ENCODE peak calls at places on chromosomes 11 and 22, in ten cellular contexts. One of them, this sample, is unnamed.

GRCh38 chr11:124070906-124071621 is 29.9 kb upstream of the OR10G7 start:
- DNase-seq in stimulated activated naive B cell treated with anti-CD40 and anti-IgM and Interleukin-4, amounts not matched to agents 10 μg/mL and 1 μg/mL and 100 μg/mL, for 72 hours: peak
- DNase-seq in GM23338: peak
- DNase-seq in AG20443: peak
- DNase-seq in body of pancreas: peak
- DNase-seq in SW480: peak
- DNase-seq in sciatic nerve: peak
- DNase-seq in activated T-helper 1 cell treated with anti-CD3 and anti-CD28 coated beads, Interleukin-12 subunit alpha, Interleukin-12 subunit beta, Interleukin-2, Interleukin-4 antibody, amounts not matched to agents 30 ng/mL and 10 ng/mL and 1 ng/mL, durations not matched to agents 14 hours and 24 hours and 36 hours: peak
- DNase-seq in T47D: peak
- DNase-seq in stimulated activated CD4-positive, alpha-beta T cell treated with anti-CD3 and anti-CD28 coated beads, Interleukin-2, amount 100 ng/mL, for 48 hours: peak
- DNase-seq in this sample: peak

GRCh38 chr11:8018742-8019631 is 31.9 kb downstream of the EIF3F start:
- DNase-seq in stimulated activated naive B cell treated with anti-CD40 and anti-IgM and Interleukin-4, amounts not matched to agents 10 μg/mL and 1 μg/mL and 100 μg/mL, for 72 hours: peak
- DNase-seq in GM23338: peak
- DNase-seq in AG20443: peak
- DNase-seq in body of pancreas: peak
- DNase-seq in SW480: no peak
- DNase-seq in sciatic nerve: peak
- DNase-seq in activated T-helper 1 cell treated with anti-CD3 and anti-CD28 coated beads, Interleukin-12 subunit alpha, Interleukin-12 subunit beta, Interleukin-2, Interleukin-4 antibody, amounts not matched to agents 30 ng/mL and 10 ng/mL and 1 ng/mL, durations not matched to agents 14 hours and 24 hours and 36 hours: peak
- DNase-seq in T47D: peak
- DNase-seq in stimulated activated CD4-positive, alpha-beta T cell treated with anti-CD3 and anti-CD28 coated beads, Interleukin-2, amount 100 ng/mL, for 48 hours: peak
- DNase-seq in this sample: peak

GRCh38 chr22:50577697-50577986 is 585 bp downstream of the CPT1B start:
- DNase-seq in stimulated activated naive B cell treated with anti-CD40 and anti-IgM and Interleukin-4, amounts not matched to agents 10 μg/mL and 1 μg/mL and 100 μg/mL, for 72 hours: no peak
- DNase-seq in GM23338: peak
- DNase-seq in AG20443: no peak
- DNase-seq in body of pancreas: no peak
- DNase-seq in SW480: no peak
- DNase-seq in sciatic nerve: no peak
- DNase-seq in activated T-helper 1 cell treated with anti-CD3 and anti-CD28 coated beads, Interleukin-12 subunit alpha, Interleukin-12 subunit beta, Interleukin-2, Interleukin-4 antibody, amounts not matched to agents 30 ng/mL and 10 ng/mL and 1 ng/mL, durations not matched to agents 14 hours and 24 hours and 36 hours: no peak
- DNase-seq in T47D: no peak
- DNase-seq in stimulated activated CD4-positive, alpha-beta T cell treated with anti-CD3 and anti-CD28 coated beads, Interleukin-2, amount 100 ng/mL, for 48 hours: no peak
- DNase-seq in this sample: no peak

GRCh38 chr11:116707250-116707649 is 65.5 kb downstream of the BUD13 start:
- DNase-seq in stimulated activated naive B cell treated with anti-CD40 and anti-IgM and Interleukin-4, amounts not matched to agents 10 μg/mL and 1 μg/mL and 100 μg/mL, for 72 hours: no peak
- DNase-seq in GM23338: peak
- DNase-seq in AG20443: no peak
- DNase-seq in body of pancreas: peak
- DNase-seq in SW480: peak
- DNase-seq in sciatic nerve: no peak
- DNase-seq in activated T-helper 1 cell treated with anti-CD3 and anti-CD28 coated beads, Interleukin-12 subunit alpha, Interleukin-12 subunit beta, Interleukin-2, Interleukin-4 antibody, amounts not matched to agents 30 ng/mL and 10 ng/mL and 1 ng/mL, durations not matched to agents 14 hours and 24 hours and 36 hours: no peak
- DNase-seq in T47D: peak
- DNase-seq in stimulated activated CD4-positive, alpha-beta T cell treated with anti-CD3 and anti-CD28 coated beads, Interleukin-2, amount 100 ng/mL, for 48 hours: no peak
- DNase-seq in this sample: no peak

GRCh38 chr11:115338476-115338875 is 165.7 kb downstream of the CADM1 start:
- DNase-seq in stimulated activated naive B cell treated with anti-CD40 and anti-IgM and Interleukin-4, amounts not matched to agents 10 μg/mL and 1 μg/mL and 100 μg/mL, for 72 hours: no peak
- DNase-seq in GM23338: no peak
- DNase-seq in AG20443: peak
- DNase-seq in body of pancreas: no peak
- DNase-seq in SW480: no peak
- DNase-seq in sciatic nerve: no peak
- DNase-seq in activated T-helper 1 cell treated with anti-CD3 and anti-CD28 coated beads, Interleukin-12 subunit alpha, Interleukin-12 subunit beta, Interleukin-2, Interleukin-4 antibody, amounts not matched to agents 30 ng/mL and 10 ng/mL and 1 ng/mL, durations not matched to agents 14 hours and 24 hours and 36 hours: no peak
- DNase-seq in T47D: no peak
- DNase-seq in stimulated activated CD4-positive, alpha-beta T cell treated with anti-CD3 and anti-CD28 coated beads, Interleukin-2, amount 100 ng/mL, for 48 hours: no peak
- DNase-seq in this sample: no peak

GRCh38 chr22:46914916-46915894 is 152.8 kb downstream of the TBC1D22A start:
- DNase-seq in stimulated activated naive B cell treated with anti-CD40 and anti-IgM and Interleukin-4, amounts not matched to agents 10 μg/mL and 1 μg/mL and 100 μg/mL, for 72 hours: no peak
- DNase-seq in GM23338: no peak
- DNase-seq in AG20443: no peak
- DNase-seq in body of pancreas: no peak
- DNase-seq in SW480: peak
- DNase-seq in sciatic nerve: no peak
- DNase-seq in activated T-helper 1 cell treated with anti-CD3 and anti-CD28 coated beads, Interleukin-12 subunit alpha, Interleukin-12 subunit beta, Interleukin-2, Interleukin-4 antibody, amounts not matched to agents 30 ng/mL and 10 ng/mL and 1 ng/mL, durations not matched to agents 14 hours and 24 hours and 36 hours: no peak
- DNase-seq in T47D: no peak
- DNase-seq in stimulated activated CD4-positive, alpha-beta T cell treated with anti-CD3 and anti-CD28 coated beads, Interleukin-2, amount 100 ng/mL, for 48 hours: no peak
- DNase-seq in this sample: no peak

GRCh38 chr11:70128435-70128906 is 50.4 kb downstream of the ANO1 start:
- DNase-seq in stimulated activated naive B cell treated with anti-CD40 and anti-IgM and Interleukin-4, amounts not matched to agents 10 μg/mL and 1 μg/mL and 100 μg/mL, for 72 hours: no peak
- DNase-seq in GM23338: peak
- DNase-seq in AG20443: no peak
- DNase-seq in body of pancreas: no peak
- DNase-seq in SW480: peak
- DNase-seq in sciatic nerve: no peak
- DNase-seq in activated T-helper 1 cell treated with anti-CD3 and anti-CD28 coated beads, Interleukin-12 subunit alpha, Interleukin-12 subunit beta, Interleukin-2, Interleukin-4 antibody, amounts not matched to agents 30 ng/mL and 10 ng/mL and 1 ng/mL, durations not matched to agents 14 hours and 24 hours and 36 hours: no peak
- DNase-seq in T47D: peak
- DNase-seq in stimulated activated CD4-positive, alpha-beta T cell treated with anti-CD3 and anti-CD28 coated beads, Interleukin-2, amount 100 ng/mL, for 48 hours: no peak
- DNase-seq in this sample: no peak

GRCh38 chr11:44258190-44258489 is 51.8 kb downstream of the ALX4 start:
- DNase-seq in stimulated activated naive B cell treated with anti-CD40 and anti-IgM and Interleukin-4, amounts not matched to agents 10 μg/mL and 1 μg/mL and 100 μg/mL, for 72 hours: no peak
- DNase-seq in GM23338: no peak
- DNase-seq in AG20443: no peak
- DNase-seq in body of pancreas: no peak
- DNase-seq in SW480: no peak
- DNase-seq in sciatic nerve: no peak
- DNase-seq in activated T-helper 1 cell treated with anti-CD3 and anti-CD28 coated beads, Interleukin-12 subunit alpha, Interleukin-12 subunit beta, Interleukin-2, Interleukin-4 antibody, amounts not matched to agents 30 ng/mL and 10 ng/mL and 1 ng/mL, durations not matched to agents 14 hours and 24 hours and 36 hours: no peak
- DNase-seq in T47D: no peak
- DNase-seq in stimulated activated CD4-positive, alpha-beta T cell treated with anti-CD3 and anti-CD28 coated beads, Interleukin-2, amount 100 ng/mL, for 48 hours: no peak
- DNase-seq in this sample: no peak

GRCh38 chr11:8250446-8250845 is 13.2 kb downstream of the LMO1 start:
- DNase-seq in stimulated activated naive B cell treated with anti-CD40 and anti-IgM and Interleukin-4, amounts not matched to agents 10 μg/mL and 1 μg/mL and 100 μg/mL, for 72 hours: no peak
- DNase-seq in GM23338: no peak
- DNase-seq in AG20443: no peak
- DNase-seq in body of pancreas: peak
- DNase-seq in SW480: no peak
- DNase-seq in sciatic nerve: peak
- DNase-seq in activated T-helper 1 cell treated with anti-CD3 and anti-CD28 coated beads, Interleukin-12 subunit alpha, Interleukin-12 subunit beta, Interleukin-2, Interleukin-4 antibody, amounts not matched to agents 30 ng/mL and 10 ng/mL and 1 ng/mL, durations not matched to agents 14 hours and 24 hours and 36 hours: no peak
- DNase-seq in T47D: no peak
- DNase-seq in stimulated activated CD4-positive, alpha-beta T cell treated with anti-CD3 and anti-CD28 coated beads, Interleukin-2, amount 100 ng/mL, for 48 hours: no peak
- DNase-seq in this sample: no peak

GRCh38 chr11:40683010-40683409 is 776.4 kb downstream of the LRRC4C start:
- DNase-seq in stimulated activated naive B cell treated with anti-CD40 and anti-IgM and Interleukin-4, amounts not matched to agents 10 μg/mL and 1 μg/mL and 100 μg/mL, for 72 hours: no peak
- DNase-seq in GM23338: peak
- DNase-seq in AG20443: no peak
- DNase-seq in body of pancreas: no peak
- DNase-seq in SW480: no peak
- DNase-seq in sciatic nerve: no peak
- DNase-seq in activated T-helper 1 cell treated with anti-CD3 and anti-CD28 coated beads, Interleukin-12 subunit alpha, Interleukin-12 subunit beta, Interleukin-2, Interleukin-4 antibody, amounts not matched to agents 30 ng/mL and 10 ng/mL and 1 ng/mL, durations not matched to agents 14 hours and 24 hours and 36 hours: no peak
- DNase-seq in T47D: peak
- DNase-seq in stimulated activated CD4-positive, alpha-beta T cell treated with anti-CD3 and anti-CD28 coated beads, Interleukin-2, amount 100 ng/mL, for 48 hours: no peak
- DNase-seq in this sample: no peak

GRCh38 chr11:69908511-69909220 is 89.5 kb upstream of the FGF3 start:
- DNase-seq in stimulated activated naive B cell treated with anti-CD40 and anti-IgM and Interleukin-4, amounts not matched to agents 10 μg/mL and 1 μg/mL and 100 μg/mL, for 72 hours: no peak
- DNase-seq in GM23338: no peak
- DNase-seq in AG20443: no peak
- DNase-seq in body of pancreas: no peak
- DNase-seq in SW480: peak
- DNase-seq in sciatic nerve: no peak
- DNase-seq in activated T-helper 1 cell treated with anti-CD3 and anti-CD28 coated beads, Interleukin-12 subunit alpha, Interleukin-12 subunit beta, Interleukin-2, Interleukin-4 antibody, amounts not matched to agents 30 ng/mL and 10 ng/mL and 1 ng/mL, durations not matched to agents 14 hours and 24 hours and 36 hours: no peak
- DNase-seq in T47D: no peak
- DNase-seq in stimulated activated CD4-positive, alpha-beta T cell treated with anti-CD3 and anti-CD28 coated beads, Interleukin-2, amount 100 ng/mL, for 48 hours: no peak
- DNase-seq in this sample: no peak

GRCh38 chr11:129061466-129062194 is 119.0 kb upstream of the TP53AIP1 start:
- DNase-seq in stimulated activated naive B cell treated with anti-CD40 and anti-IgM and Interleukin-4, amounts not matched to agents 10 μg/mL and 1 μg/mL and 100 μg/mL, for 72 hours: no peak
- DNase-seq in GM23338: no peak
- DNase-seq in AG20443: no peak
- DNase-seq in body of pancreas: no peak
- DNase-seq in SW480: peak
- DNase-seq in sciatic nerve: no peak
- DNase-seq in activated T-helper 1 cell treated with anti-CD3 and anti-CD28 coated beads, Interleukin-12 subunit alpha, Interleukin-12 subunit beta, Interleukin-2, Interleukin-4 antibody, amounts not matched to agents 30 ng/mL and 10 ng/mL and 1 ng/mL, durations not matched to agents 14 hours and 24 hours and 36 hours: no peak
- DNase-seq in T47D: no peak
- DNase-seq in stimulated activated CD4-positive, alpha-beta T cell treated with anti-CD3 and anti-CD28 coated beads, Interleukin-2, amount 100 ng/mL, for 48 hours: no peak
- DNase-seq in this sample: no peak

GRCh38 chr11:122440783-122441701 is 214.5 kb upstream of the UBASH3B start:
- DNase-seq in stimulated activated naive B cell treated with anti-CD40 and anti-IgM and Interleukin-4, amounts not matched to agents 10 μg/mL and 1 μg/mL and 100 μg/mL, for 72 hours: no peak
- DNase-seq in GM23338: peak
- DNase-seq in AG20443: peak
- DNase-seq in body of pancreas: no peak
- DNase-seq in SW480: peak
- DNase-seq in sciatic nerve: peak
- DNase-seq in activated T-helper 1 cell treated with anti-CD3 and anti-CD28 coated beads, Interleukin-12 subunit alpha, Interleukin-12 subunit beta, Interleukin-2, Interleukin-4 antibody, amounts not matched to agents 30 ng/mL and 10 ng/mL and 1 ng/mL, durations not matched to agents 14 hours and 24 hours and 36 hours: no peak
- DNase-seq in T47D: no peak
- DNase-seq in stimulated activated CD4-positive, alpha-beta T cell treated with anti-CD3 and anti-CD28 coated beads, Interleukin-2, amount 100 ng/mL, for 48 hours: no peak
- DNase-seq in this sample: no peak

GRCh38 chr11:5123802-5124521 is 14.2 kb downstream of the OR52A5 start:
- DNase-seq in stimulated activated naive B cell treated with anti-CD40 and anti-IgM and Interleukin-4, amounts not matched to agents 10 μg/mL and 1 μg/mL and 100 μg/mL, for 72 hours: peak
- DNase-seq in GM23338: peak
- DNase-seq in AG20443: peak
- DNase-seq in body of pancreas: peak
- DNase-seq in SW480: peak
- DNase-seq in sciatic nerve: peak
- DNase-seq in activated T-helper 1 cell treated with anti-CD3 and anti-CD28 coated beads, Interleukin-12 subunit alpha, Interleukin-12 subunit beta, Interleukin-2, Interleukin-4 antibody, amounts not matched to agents 30 ng/mL and 10 ng/mL and 1 ng/mL, durations not matched to agents 14 hours and 24 hours and 36 hours: peak
- DNase-seq in T47D: no peak
- DNase-seq in stimulated activated CD4-positive, alpha-beta T cell treated with anti-CD3 and anti-CD28 coated beads, Interleukin-2, amount 100 ng/mL, for 48 hours: peak
- DNase-seq in this sample: peak

GRCh38 chr11:109735139-109735538 is 313.1 kb downstream of the C11orf87 start:
- DNase-seq in stimulated activated naive B cell treated with anti-CD40 and anti-IgM and Interleukin-4, amounts not matched to agents 10 μg/mL and 1 μg/mL and 100 μg/mL, for 72 hours: no peak
- DNase-seq in GM23338: no peak
- DNase-seq in AG20443: no peak
- DNase-seq in body of pancreas: no peak
- DNase-seq in SW480: no peak
- DNase-seq in sciatic nerve: no peak
- DNase-seq in activated T-helper 1 cell treated with anti-CD3 and anti-CD28 coated beads, Interleukin-12 subunit alpha, Interleukin-12 subunit beta, Interleukin-2, Interleukin-4 antibody, amounts not matched to agents 30 ng/mL and 10 ng/mL and 1 ng/mL, durations not matched to agents 14 hours and 24 hours and 36 hours: no peak
- DNase-seq in T47D: no peak
- DNase-seq in stimulated activated CD4-positive, alpha-beta T cell treated with anti-CD3 and anti-CD28 coated beads, Interleukin-2, amount 100 ng/mL, for 48 hours: no peak
- DNase-seq in this sample: no peak

GRCh38 chr11:2311456-2312201 is 9.8 kb downstream of the TSPAN32 start:
- DNase-seq in stimulated activated naive B cell treated with anti-CD40 and anti-IgM and Interleukin-4, amounts not matched to agents 10 μg/mL and 1 μg/mL and 100 μg/mL, for 72 hours: no peak
- DNase-seq in GM23338: no peak
- DNase-seq in AG20443: no peak
- DNase-seq in body of pancreas: peak
- DNase-seq in SW480: no peak
- DNase-seq in sciatic nerve: peak
- DNase-seq in activated T-helper 1 cell treated with anti-CD3 and anti-CD28 coated beads, Interleukin-12 subunit alpha, Interleukin-12 subunit beta, Interleukin-2, Interleukin-4 antibody, amounts not matched to agents 30 ng/mL and 10 ng/mL and 1 ng/mL, durations not matched to agents 14 hours and 24 hours and 36 hours: no peak
- DNase-seq in T47D: no peak
- DNase-seq in stimulated activated CD4-positive, alpha-beta T cell treated with anti-CD3 and anti-CD28 coated beads, Interleukin-2, amount 100 ng/mL, for 48 hours: no peak
- DNase-seq in this sample: no peak

GRCh38 chr22:37999640-38000272 is 15.4 kb upstream of the SOX10 start:
- DNase-seq in stimulated activated naive B cell treated with anti-CD40 and anti-IgM and Interleukin-4, amounts not matched to agents 10 μg/mL and 1 μg/mL and 100 μg/mL, for 72 hours: peak
- DNase-seq in GM23338: no peak
- DNase-seq in AG20443: peak
- DNase-seq in body of pancreas: peak
- DNase-seq in SW480: peak
- DNase-seq in sciatic nerve: no peak
- DNase-seq in activated T-helper 1 cell treated with anti-CD3 and anti-CD28 coated beads, Interleukin-12 subunit alpha, Interleukin-12 subunit beta, Interleukin-2, Interleukin-4 antibody, amounts not matched to agents 30 ng/mL and 10 ng/mL and 1 ng/mL, durations not matched to agents 14 hours and 24 hours and 36 hours: no peak
- DNase-seq in T47D: no peak
- DNase-seq in stimulated activated CD4-positive, alpha-beta T cell treated with anti-CD3 and anti-CD28 coated beads, Interleukin-2, amount 100 ng/mL, for 48 hours: no peak
- DNase-seq in this sample: no peak

GRCh38 chr11:32527191-32527590 is 56.4 kb upstream of the EIF3M start:
- DNase-seq in stimulated activated naive B cell treated with anti-CD40 and anti-IgM and Interleukin-4, amounts not matched to agents 10 μg/mL and 1 μg/mL and 100 μg/mL, for 72 hours: no peak
- DNase-seq in GM23338: no peak
- DNase-seq in AG20443: no peak
- DNase-seq in body of pancreas: no peak
- DNase-seq in SW480: no peak
- DNase-seq in sciatic nerve: no peak
- DNase-seq in activated T-helper 1 cell treated with anti-CD3 and anti-CD28 coated beads, Interleukin-12 subunit alpha, Interleukin-12 subunit beta, Interleukin-2, Interleukin-4 antibody, amounts not matched to agents 30 ng/mL and 10 ng/mL and 1 ng/mL, durations not matched to agents 14 hours and 24 hours and 36 hours: no peak
- DNase-seq in T47D: no peak
- DNase-seq in stimulated activated CD4-positive, alpha-beta T cell treated with anti-CD3 and anti-CD28 coated beads, Interleukin-2, amount 100 ng/mL, for 48 hours: no peak
- DNase-seq in this sample: no peak

GRCh38 chr11:109039611-109040010 is 374.7 kb downstream of the DDX10 start:
- DNase-seq in stimulated activated naive B cell treated with anti-CD40 and anti-IgM and Interleukin-4, amounts not matched to agents 10 μg/mL and 1 μg/mL and 100 μg/mL, for 72 hours: no peak
- DNase-seq in GM23338: no peak
- DNase-seq in AG20443: no peak
- DNase-seq in body of pancreas: no peak
- DNase-seq in SW480: no peak
- DNase-seq in sciatic nerve: no peak
- DNase-seq in activated T-helper 1 cell treated with anti-CD3 and anti-CD28 coated beads, Interleukin-12 subunit alpha, Interleukin-12 subunit beta, Interleukin-2, Interleukin-4 antibody, amounts not matched to agents 30 ng/mL and 10 ng/mL and 1 ng/mL, durations not matched to agents 14 hours and 24 hours and 36 hours: no peak
- DNase-seq in T47D: no peak
- DNase-seq in stimulated activated CD4-positive, alpha-beta T cell treated with anti-CD3 and anti-CD28 coated beads, Interleukin-2, amount 100 ng/mL, for 48 hours: no peak
- DNase-seq in this sample: no peak

GRCh38 chr11:108618529-108618928 is 25.0 kb upstream of the EXPH5 start:
- DNase-seq in stimulated activated naive B cell treated with anti-CD40 and anti-IgM and Interleukin-4, amounts not matched to agents 10 μg/mL and 1 μg/mL and 100 μg/mL, for 72 hours: no peak
- DNase-seq in GM23338: no peak
- DNase-seq in AG20443: no peak
- DNase-seq in body of pancreas: no peak
- DNase-seq in SW480: no peak
- DNase-seq in sciatic nerve: no peak
- DNase-seq in activated T-helper 1 cell treated with anti-CD3 and anti-CD28 coated beads, Interleukin-12 subunit alpha, Interleukin-12 subunit beta, Interleukin-2, Interleukin-4 antibody, amounts not matched to agents 30 ng/mL and 10 ng/mL and 1 ng/mL, durations not matched to agents 14 hours and 24 hours and 36 hours: no peak
- DNase-seq in T47D: no peak
- DNase-seq in stimulated activated CD4-positive, alpha-beta T cell treated with anti-CD3 and anti-CD28 coated beads, Interleukin-2, amount 100 ng/mL, for 48 hours: no peak
- DNase-seq in this sample: no peak

GRCh38 chr11:62974848-62975522 is 9.8 kb downstream of the SLC22A6 start:
- DNase-seq in stimulated activated naive B cell treated with anti-CD40 and anti-IgM and Interleukin-4, amounts not matched to agents 10 μg/mL and 1 μg/mL and 100 μg/mL, for 72 hours: peak
- DNase-seq in GM23338: peak
- DNase-seq in AG20443: no peak
- DNase-seq in body of pancreas: peak
- DNase-seq in SW480: peak
- DNase-seq in sciatic nerve: peak
- DNase-seq in activated T-helper 1 cell treated with anti-CD3 and anti-CD28 coated beads, Interleukin-12 subunit alpha, Interleukin-12 subunit beta, Interleukin-2, Interleukin-4 antibody, amounts not matched to agents 30 ng/mL and 10 ng/mL and 1 ng/mL, durations not matched to agents 14 hours and 24 hours and 36 hours: no peak
- DNase-seq in T47D: no peak
- DNase-seq in stimulated activated CD4-positive, alpha-beta T cell treated with anti-CD3 and anti-CD28 coated beads, Interleukin-2, amount 100 ng/mL, for 48 hours: peak
- DNase-seq in this sample: no peak

GRCh38 chr22:38837414-38837813 is 6.4 kb downstream of the NPTXR start:
- DNase-seq in stimulated activated naive B cell treated with anti-CD40 and anti-IgM and Interleukin-4, amounts not matched to agents 10 μg/mL and 1 μg/mL and 100 μg/mL, for 72 hours: no peak
- DNase-seq in GM23338: no peak
- DNase-seq in AG20443: no peak
- DNase-seq in body of pancreas: no peak
- DNase-seq in SW480: no peak
- DNase-seq in sciatic nerve: no peak
- DNase-seq in activated T-helper 1 cell treated with anti-CD3 and anti-CD28 coated beads, Interleukin-12 subunit alpha, Interleukin-12 subunit beta, Interleukin-2, Interleukin-4 antibody, amounts not matched to agents 30 ng/mL and 10 ng/mL and 1 ng/mL, durations not matched to agents 14 hours and 24 hours and 36 hours: no peak
- DNase-seq in T47D: no peak
- DNase-seq in stimulated activated CD4-positive, alpha-beta T cell treated with anti-CD3 and anti-CD28 coated beads, Interleukin-2, amount 100 ng/mL, for 48 hours: no peak
- DNase-seq in this sample: no peak

GRCh38 chr11:131204984-131205383 is 165.4 kb upstream of the NTM start:
- DNase-seq in stimulated activated naive B cell treated with anti-CD40 and anti-IgM and Interleukin-4, amounts not matched to agents 10 μg/mL and 1 μg/mL and 100 μg/mL, for 72 hours: no peak
- DNase-seq in GM23338: no peak
- DNase-seq in AG20443: no peak
- DNase-seq in body of pancreas: no peak
- DNase-seq in SW480: no peak
- DNase-seq in sciatic nerve: no peak
- DNase-seq in activated T-helper 1 cell treated with anti-CD3 and anti-CD28 coated beads, Interleukin-12 subunit alpha, Interleukin-12 subunit beta, Interleukin-2, Interleukin-4 antibody, amounts not matched to agents 30 ng/mL and 10 ng/mL and 1 ng/mL, durations not matched to agents 14 hours and 24 hours and 36 hours: no peak
- DNase-seq in T47D: no peak
- DNase-seq in stimulated activated CD4-positive, alpha-beta T cell treated with anti-CD3 and anti-CD28 coated beads, Interleukin-2, amount 100 ng/mL, for 48 hours: no peak
- DNase-seq in this sample: no peak

GRCh38 chr11:72578541-72578940 is 95.7 kb downstream of the PDE2A start:
- DNase-seq in stimulated activated naive B cell treated with anti-CD40 and anti-IgM and Interleukin-4, amounts not matched to agents 10 μg/mL and 1 μg/mL and 100 μg/mL, for 72 hours: no peak
- DNase-seq in GM23338: no peak
- DNase-seq in AG20443: no peak
- DNase-seq in body of pancreas: peak
- DNase-seq in SW480: no peak
- DNase-seq in sciatic nerve: peak
- DNase-seq in activated T-helper 1 cell treated with anti-CD3 and anti-CD28 coated beads, Interleukin-12 subunit alpha, Interleukin-12 subunit beta, Interleukin-2, Interleukin-4 antibody, amounts not matched to agents 30 ng/mL and 10 ng/mL and 1 ng/mL, durations not matched to agents 14 hours and 24 hours and 36 hours: no peak
- DNase-seq in T47D: no peak
- DNase-seq in stimulated activated CD4-positive, alpha-beta T cell treated with anti-CD3 and anti-CD28 coated beads, Interleukin-2, amount 100 ng/mL, for 48 hours: no peak
- DNase-seq in this sample: no peak

GRCh38 chr11:1181420-1181819 is 23.7 kb downstream of the MUC5AC start:
- DNase-seq in stimulated activated naive B cell treated with anti-CD40 and anti-IgM and Interleukin-4, amounts not matched to agents 10 μg/mL and 1 μg/mL and 100 μg/mL, for 72 hours: no peak
- DNase-seq in GM23338: no peak
- DNase-seq in AG20443: no peak
- DNase-seq in body of pancreas: no peak
- DNase-seq in SW480: no peak
- DNase-seq in sciatic nerve: no peak
- DNase-seq in activated T-helper 1 cell treated with anti-CD3 and anti-CD28 coated beads, Interleukin-12 subunit alpha, Interleukin-12 subunit beta, Interleukin-2, Interleukin-4 antibody, amounts not matched to agents 30 ng/mL and 10 ng/mL and 1 ng/mL, durations not matched to agents 14 hours and 24 hours and 36 hours: no peak
- DNase-seq in T47D: no peak
- DNase-seq in stimulated activated CD4-positive, alpha-beta T cell treated with anti-CD3 and anti-CD28 coated beads, Interleukin-2, amount 100 ng/mL, for 48 hours: no peak
- DNase-seq in this sample: no peak

GRCh38 chr22:28505416-28506156 is 174.1 kb downstream of the TTC28 start:
- DNase-seq in stimulated activated naive B cell treated with anti-CD40 and anti-IgM and Interleukin-4, amounts not matched to agents 10 μg/mL and 1 μg/mL and 100 μg/mL, for 72 hours: no peak
- DNase-seq in GM23338: no peak
- DNase-seq in AG20443: no peak
- DNase-seq in body of pancreas: no peak
- DNase-seq in SW480: no peak
- DNase-seq in sciatic nerve: peak
- DNase-seq in activated T-helper 1 cell treated with anti-CD3 and anti-CD28 coated beads, Interleukin-12 subunit alpha, Interleukin-12 subunit beta, Interleukin-2, Interleukin-4 antibody, amounts not matched to agents 30 ng/mL and 10 ng/mL and 1 ng/mL, durations not matched to agents 14 hours and 24 hours and 36 hours: no peak
- DNase-seq in T47D: no peak
- DNase-seq in stimulated activated CD4-positive, alpha-beta T cell treated with anti-CD3 and anti-CD28 coated beads, Interleukin-2, amount 100 ng/mL, for 48 hours: no peak
- DNase-seq in this sample: no peak

GRCh38 chr11:111177037-111177988 is 68.2 kb upstream of the POU2AF2 start:
- DNase-seq in stimulated activated naive B cell treated with anti-CD40 and anti-IgM and Interleukin-4, amounts not matched to agents 10 μg/mL and 1 μg/mL and 100 μg/mL, for 72 hours: peak
- DNase-seq in GM23338: no peak
- DNase-seq in AG20443: no peak
- DNase-seq in body of pancreas: no peak
- DNase-seq in SW480: no peak
- DNase-seq in sciatic nerve: no peak
- DNase-seq in activated T-helper 1 cell treated with anti-CD3 and anti-CD28 coated beads, Interleukin-12 subunit alpha, Interleukin-12 subunit beta, Interleukin-2, Interleukin-4 antibody, amounts not matched to agents 30 ng/mL and 10 ng/mL and 1 ng/mL, durations not matched to agents 14 hours and 24 hours and 36 hours: no peak
- DNase-seq in T47D: no peak
- DNase-seq in stimulated activated CD4-positive, alpha-beta T cell treated with anti-CD3 and anti-CD28 coated beads, Interleukin-2, amount 100 ng/mL, for 48 hours: no peak
- DNase-seq in this sample: peak

This sample was measured in GM10248.